ENCODE peak calls at places on chromosomes 2 and 18, in nine cellular contexts. J is GM10248; G is OCI-LY7; C is nephron progenitor cell; M is breast epithelium; U is HFF-Myc; P is CD8-positive, alpha-beta T cell; Z is heart right ventricle; O is AG09309. Y is an unnamed sample.

GRCh38 chr18:13300796-13301195 is 82.2 kb downstream of the LDLRAD4 start:
- DNase-seq in J (no peak), G (no peak), C (no peak), M (no peak), U (no peak), P (no peak), Z (no peak), O (no peak), Y (no peak)

GRCh38 chr18:9513971-9514512 is 38.7 kb downstream of the RALBP1 start:
- DNase-seq in J (no peak), G (no peak), C (no peak), M (no peak), U (no peak), P (no peak), Z (no peak), O (no peak), Y (no peak)

GRCh38 chr2:42754021-42754775 is 9.7 kb downstream of the OXER1 start:
- DNase-seq in J (peak), G (no peak), C (no peak), M (no peak), U (no peak), P (no peak), Z (no peak), O (no peak), Y (no peak)

GRCh38 chr2:229096667-229097066 is 174.4 kb downstream of the PID1 start:
- DNase-seq in J (no peak), G (no peak), C (no peak), M (no peak), U (no peak), P (no peak), Z (no peak), O (no peak), Y (no peak)

GRCh38 chr2:194176134-194176533 is 1480.9 kb upstream of the SLC39A10 start:
- DNase-seq in J (no peak), G (no peak), C (no peak), M (no peak), U (no peak), P (no peak), Z (peak), O (no peak), Y (no peak)

GRCh38 chr2:562391-563364 is 114.5 kb downstream of the TMEM18 start:
- DNase-seq in J (no peak), G (no peak), C (no peak), M (no peak), U (no peak), P (no peak), Z (no peak), O (no peak), Y (no peak)

GRCh38 chr2:219460424-219460926 is 25.8 kb downstream of the SPEG start:
- DNase-seq in J (no peak), G (no peak), C (peak), M (peak), U (no peak), P (no peak), Z (peak), O (no peak), Y (no peak)

GRCh38 chr2:197383825-197384224 is 51.0 kb downstream of the SF3B1 start:
- DNase-seq in J (no peak), G (peak), C (no peak), M (no peak), U (no peak), P (no peak), Z (no peak), O (no peak), Y (no peak)

GRCh38 chr2:190469770-190470169 is 61.6 kb downstream of the MFSD6 start:
- DNase-seq in J (no peak), G (no peak), C (no peak), M (peak), U (peak), P (no peak), Z (peak), O (no peak), Y (no peak)

GRCh38 chr2:168603439-168603961 is 147.4 kb downstream of the CERS6 start:
- DNase-seq in J (no peak), G (no peak), C (no peak), M (no peak), U (no peak), P (no peak), Z (no peak), O (no peak), Y (no peak)

GRCh38 chr2:20288941-20289340 is 61.7 kb downstream of the PUM2 start:
- DNase-seq in J (no peak), G (no peak), C (no peak), M (no peak), U (peak), P (no peak), Z (no peak), O (no peak), Y (no peak)

GRCh38 chr18:49920731-49921130 is 107.4 kb upstream of the ACAA2 start:
- DNase-seq in J (no peak), G (no peak), C (peak), M (no peak), U (no peak), P (no peak), Z (no peak), O (no peak), Y (no peak)

GRCh38 chr2:177888581-177888980 is 184.0 kb downstream of the PDE11A start:
- DNase-seq in J (no peak), G (no peak), C (no peak), M (no peak), U (no peak), P (no peak), Z (no peak), O (no peak), Y (no peak)

GRCh38 chr2:65278450-65279030 is 50.9 kb downstream of the ACTR2 start:
- DNase-seq in J (no peak), G (no peak), C (no peak), M (no peak), U (peak), P (no peak), Z (no peak), O (no peak), Y (no peak)

GRCh38 chr2:1866402-1867091 is 122.2 kb upstream of the PXDN start:
- DNase-seq in J (no peak), G (no peak), C (no peak), M (no peak), U (no peak), P (no peak), Z (no peak), O (no peak), Y (no peak)

GRCh38 chr2:127347734-127348392 is 39.9 kb downstream of the MAP3K2 start:
- DNase-seq in J (peak), G (peak), C (no peak), M (no peak), U (no peak), P (no peak), Z (no peak), O (no peak), Y (no peak)

GRCh38 chr18:24112874-24113615 is 25.8 kb upstream of the CABYR start:
- DNase-seq in J (no peak), G (no peak), C (no peak), M (peak), U (no peak), P (no peak), Z (no peak), O (no peak), Y (no peak)

GRCh38 chr18:26493021-26493420 is 55.3 kb downstream of the KCTD1 start:
- DNase-seq in J (no peak), G (no peak), C (no peak), M (no peak), U (no peak), P (no peak), Z (no peak), O (no peak), Y (no peak)

GRCh38 chr18:25605322-25605721 is 253.4 kb upstream of the ZNF521 start:
- DNase-seq in J (no peak), G (no peak), C (peak), M (no peak), U (no peak), P (no peak), Z (no peak), O (no peak), Y (no peak)

GRCh38 chr2:82796132-82796531 is 1662.9 kb downstream of the SUCLG1 start:
- DNase-seq in J (no peak), G (no peak), C (no peak), M (no peak), U (no peak), P (no peak), Z (no peak), O (no peak), Y (no peak)

GRCh38 chr2:121483021-121483420 is 47.7 kb upstream of the RNU4ATAC start:
- DNase-seq in J (no peak), G (no peak), C (no peak), M (no peak), U (no peak), P (no peak), Z (no peak), O (no peak), Y (no peak)

GRCh38 chr2:25258814-25259743 is 82.6 kb downstream of the DNMT3A start:
- DNase-seq in J (no peak), G (no peak), C (peak), M (no peak), U (no peak), P (no peak), Z (no peak), O (no peak), Y (no peak)

GRCh38 chr2:25256486-25256875 is 85.2 kb downstream of the DNMT3A start:
- DNase-seq in J (no peak), G (no peak), C (no peak), M (no peak), U (no peak), P (no peak), Z (no peak), O (no peak), Y (no peak)

GRCh38 chr2:25259744-25260124 is 82.0 kb downstream of the DNMT3A start:
- DNase-seq in J (no peak), G (no peak), C (no peak), M (no peak), U (no peak), P (no peak), Z (no peak), O (no peak), Y (no peak)

GRCh38 chr2:25257032-25257455 is 84.7 kb downstream of the DNMT3A start:
- DNase-seq in J (no peak), G (no peak), C (no peak), M (no peak), U (peak), P (no peak), Z (no peak), O (peak), Y (no peak)

DNA sequence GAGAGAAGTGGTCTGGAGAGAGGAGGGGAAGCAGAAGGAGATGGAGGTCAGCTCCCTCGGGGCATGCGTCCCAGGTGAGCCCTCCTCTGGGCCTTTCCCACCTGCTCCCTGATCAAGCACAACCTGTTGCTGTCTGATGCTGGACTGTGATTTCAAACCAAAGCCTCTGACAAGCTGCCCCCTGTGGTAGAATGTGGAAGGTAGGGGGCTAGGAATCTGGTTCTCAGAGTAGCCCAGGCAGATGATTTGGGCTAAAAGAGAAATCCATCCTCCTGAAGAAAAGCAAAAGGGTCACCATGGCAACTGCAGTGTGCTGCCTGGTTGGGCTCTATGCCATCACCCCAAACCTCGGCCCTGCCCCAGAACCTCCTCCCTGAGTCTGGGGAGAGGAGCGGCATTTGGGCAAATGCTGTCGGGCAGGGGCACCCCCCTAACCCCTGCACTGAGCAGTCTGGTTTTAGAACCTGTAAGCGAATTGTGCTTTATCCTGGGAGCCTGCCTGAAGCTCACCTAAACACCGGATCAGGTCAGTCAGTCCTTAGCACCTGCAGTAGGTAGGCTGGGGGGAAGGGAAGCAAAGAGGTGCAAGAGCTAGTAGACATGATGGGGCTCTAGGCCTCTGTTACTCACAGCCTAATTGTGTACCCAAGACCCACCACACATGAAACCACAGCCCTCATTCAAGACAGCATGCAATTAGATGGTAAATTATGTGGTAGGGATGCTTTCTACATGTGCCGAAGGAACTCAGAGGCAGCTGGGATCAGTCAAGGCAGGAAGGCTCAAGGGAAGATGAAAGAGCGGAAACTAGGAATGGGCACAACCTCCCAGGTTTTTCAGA is 83.6 kb downstream of the DNMT3A start:
- DNase-seq in J (no peak), G (no peak), C (no peak), M (no peak), U (no peak), P (no peak), Z (no peak), O (no peak), Y (no peak)
- TF ChIP-seq CTCF in J (no peak), G (peak), C (no peak), M (no peak), U (peak), P (no peak), Z (no peak), O (no peak), Y (no peak)

GRCh38 chr2:172976816-172977215 is 98.8 kb upstream of the MAP3K20 start:
- DNase-seq in J (no peak), G (no peak), C (no peak), M (no peak), U (no peak), P (no peak), Z (no peak), O (no peak), Y (no peak)
- TF ChIP-seq CTCF in J (no peak), G (no peak), C (no peak), M (no peak), U (no peak), P (no peak), Z (no peak), O (no peak), Y (no peak)

GRCh38 chr18:62802523-62802922 is 87.2 kb downstream of the PHLPP1 start:
- DNase-seq in J (no peak), G (peak), C (no peak), M (no peak), U (no peak), P (no peak), Z (no peak), O (no peak), Y (no peak)
- TF ChIP-seq CTCF in J (peak), G (peak), C (no peak), M (no peak), U (no peak), P (no peak), Z (peak), O (peak), Y (no peak)

GRCh38 chr18:8287184-8287885 is 321.9 kb upstream of the RAB12 start:
- DNase-seq in J (no peak), G (no peak), C (no peak), M (no peak), U (no peak), P (no peak), Z (no peak), O (no peak), Y (no peak)
- TF ChIP-seq CTCF in J (no peak), G (no peak), C (no peak), M (no peak), U (no peak), P (no peak), Z (no peak), O (no peak), Y (no peak)

DNA sequence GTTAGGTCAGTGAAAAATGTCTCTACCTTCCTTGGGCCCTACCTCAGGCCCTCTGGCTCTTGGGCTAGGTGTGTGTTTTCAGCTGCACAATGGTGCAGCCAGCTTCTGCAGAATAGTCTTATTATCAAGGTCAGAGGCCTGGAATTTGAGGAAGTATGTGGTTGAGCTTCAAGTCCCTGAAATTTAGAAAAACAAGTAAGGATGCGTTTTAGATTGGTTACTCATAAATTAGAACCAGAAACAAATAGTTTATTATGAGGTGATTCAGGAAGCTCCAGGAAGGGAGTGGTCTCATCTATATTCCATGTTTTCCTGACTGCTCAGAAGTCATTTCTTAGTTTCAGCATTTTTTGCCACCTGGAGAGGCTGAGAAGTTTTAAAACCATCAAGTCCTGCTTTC is 204.2 kb upstream of the CELF4 start:
- DNase-seq in J (no peak), G (no peak), C (no peak), M (no peak), U (no peak), P (no peak), Z (no peak), O (no peak), Y (no peak)
- TF ChIP-seq CTCF in J (no peak), G (no peak), C (no peak), M (no peak), U (no peak), P (no peak), Z (no peak), O (no peak), Y (no peak)

GRCh38 chr2:119240311-119241204 is 16.9 kb downstream of the STEAP3 start:
- DNase-seq in J (no peak), G (no peak), C (peak), M (peak), U (peak), P (no peak), Z (peak), O (no peak), Y (no peak)

GRCh38 chr2:119234021-119235019 is 10.7 kb downstream of the STEAP3 start:
- DNase-seq in J (no peak), G (peak), C (peak), M (no peak), U (no peak), P (no peak), Z (no peak), O (no peak), Y (no peak)

GRCh38 chr2:119232666-119232993 is 9.0 kb downstream of the STEAP3 start:
- DNase-seq in J (no peak), G (no peak), C (no peak), M (no peak), U (no peak), P (no peak), Z (no peak), O (no peak), Y (no peak)

GRCh38 chr2:119233326-119234020 is 9.8 kb downstream of the STEAP3 start:
- DNase-seq in J (peak), G (no peak), C (no peak), M (no peak), U (no peak), P (no peak), Z (no peak), O (no peak), Y (no peak)

GRCh38 chr2:119236796-119237195 is 13.2 kb downstream of the STEAP3 start:
- DNase-seq in J (no peak), G (no peak), C (no peak), M (no peak), U (no peak), P (no peak), Z (no peak), O (no peak), Y (no peak)
- TF ChIP-seq CTCF in J (no peak), G (no peak), C (no peak), M (no peak), U (no peak), P (no peak), Z (no peak), O (no peak), Y (no peak)

GRCh38 chr18:69380324-69380723 is 20.4 kb upstream of the DOK6 start:
- DNase-seq in J (no peak), G (no peak), C (no peak), M (no peak), U (no peak), P (no peak), Z (no peak), O (no peak), Y (no peak)
- TF ChIP-seq CTCF in J (no peak), G (no peak), C (no peak), M (no peak), U (no peak), P (no peak), Z (no peak), O (no peak), Y (no peak)

GRCh38 chr2:84939426-84940087 is 31.4 kb upstream of the KCMF1 start:
- DNase-seq in J (peak), G (peak), C (no peak), M (no peak), U (no peak), P (peak), Z (no peak), O (no peak), Y (no peak)
- TF ChIP-seq CTCF in J (no peak), G (no peak), C (no peak), M (no peak), U (no peak), P (no peak), Z (no peak), O (no peak), Y (no peak)

Y was measured in mesothelial cell of epicardium.